ENCODE peak calls at places on chromosomes 1 and 21, in seven cellular contexts. One of them, this sample, is unnamed.

GRCh38 chr1:44661786-44662682 is 12.2 kb downstream of the TMEM53 start:
- DNase-seq in A549: no peak
- DNase-seq in CD8-positive, alpha-beta T cell: no peak
- DNase-seq in AG04450: no peak
- DNase-seq in testis: no peak
- DNase-seq in mammary epithelial cell: no peak
- DNase-seq in coronary artery: no peak
- DNase-seq in this sample: no peak

GRCh38 chr1:9887070-9887469 is 23.0 kb downstream of the CTNNBIP1 start:
- DNase-seq in mammary epithelial cell: no peak
- DNase-seq in AG04450: no peak
- DNase-seq in coronary artery: no peak
- DNase-seq in CD8-positive, alpha-beta T cell: no peak
- DNase-seq in testis: no peak
- DNase-seq in A549: no peak
- DNase-seq in this sample: no peak

GRCh38 chr21:25857308-25858099 is 122.7 kb downstream of the GABPA start:
- DNase-seq in A549: no peak
- DNase-seq in AG04450: no peak
- DNase-seq in CD8-positive, alpha-beta T cell: no peak
- DNase-seq in coronary artery: no peak
- DNase-seq in mammary epithelial cell: no peak
- DNase-seq in testis: no peak
- DNase-seq in this sample: no peak

GRCh38 chr1:9149837-9150581 is 21.1 kb upstream of the GPR157 start:
- DNase-seq in CD8-positive, alpha-beta T cell: no peak
- DNase-seq in A549: no peak
- DNase-seq in mammary epithelial cell: no peak
- DNase-seq in AG04450: no peak
- DNase-seq in testis: no peak
- DNase-seq in coronary artery: no peak
- DNase-seq in this sample: no peak

GRCh38 chr1:230058619-230059018 is 8.4 kb upstream of the GALNT2 start:
- DNase-seq in CD8-positive, alpha-beta T cell: no peak
- DNase-seq in A549: no peak
- DNase-seq in mammary epithelial cell: no peak
- DNase-seq in AG04450: no peak
- DNase-seq in coronary artery: no peak
- DNase-seq in testis: no peak
- DNase-seq in this sample: no peak

GRCh38 chr1:153503766-153504165 is 32.0 kb downstream of the S100A6 start:
- DNase-seq in CD8-positive, alpha-beta T cell: no peak
- DNase-seq in A549: no peak
- DNase-seq in AG04450: no peak
- DNase-seq in mammary epithelial cell: no peak
- DNase-seq in coronary artery: no peak
- DNase-seq in testis: no peak
- DNase-seq in this sample: no peak

GRCh38 chr1:46370214-46370633 is 23.9 kb upstream of the FAAH start:
- DNase-seq in testis: no peak
- DNase-seq in CD8-positive, alpha-beta T cell: no peak
- DNase-seq in mammary epithelial cell: peak
- DNase-seq in AG04450: no peak
- DNase-seq in A549: no peak
- DNase-seq in coronary artery: no peak
- DNase-seq in this sample: no peak

GRCh38 chr1:39158330-39159086 is 46.0 kb upstream of the MACF1 start:
- DNase-seq in testis: no peak
- DNase-seq in coronary artery: no peak
- DNase-seq in AG04450: no peak
- DNase-seq in A549: peak
- DNase-seq in mammary epithelial cell: peak
- DNase-seq in CD8-positive, alpha-beta T cell: no peak
- DNase-seq in this sample: peak

GRCh38 chr1:204684206-204684536 is 1.4 kb downstream of the LRRN2 start:
- DNase-seq in coronary artery: no peak
- DNase-seq in testis: no peak
- DNase-seq in A549: no peak
- DNase-seq in CD8-positive, alpha-beta T cell: no peak
- DNase-seq in mammary epithelial cell: no peak
- DNase-seq in AG04450: no peak
- DNase-seq in this sample: no peak

GRCh38 chr1:43554444-43554992 is 23.8 kb downstream of the PTPRF start:
- DNase-seq in coronary artery: no peak
- DNase-seq in mammary epithelial cell: peak
- DNase-seq in CD8-positive, alpha-beta T cell: peak
- DNase-seq in A549: peak
- DNase-seq in testis: no peak
- DNase-seq in AG04450: no peak
- DNase-seq in this sample: no peak

DNA sequence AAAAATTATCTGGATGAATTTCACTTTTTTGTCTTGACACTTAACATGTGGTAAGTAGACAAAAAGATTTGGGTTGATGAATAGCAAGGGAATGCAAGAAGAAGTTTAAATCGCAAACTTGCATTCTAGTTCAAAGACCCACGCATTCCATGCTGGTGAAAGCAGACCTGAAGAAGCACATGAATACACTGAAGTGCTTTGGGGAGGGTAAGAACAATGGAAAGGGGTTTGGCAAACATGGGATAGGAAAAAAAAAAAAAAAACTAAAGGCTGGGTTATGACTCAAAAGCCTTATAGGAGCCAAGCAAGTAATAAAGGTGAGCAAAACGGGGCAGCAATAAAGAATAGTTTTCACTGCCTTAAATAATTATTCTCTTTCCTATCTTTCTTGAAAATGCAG is 450.2 kb downstream of the LMO4 start:
- DNase-seq in mammary epithelial cell: no peak
- DNase-seq in testis: no peak
- DNase-seq in coronary artery: no peak
- DNase-seq in AG04450: no peak
- DNase-seq in CD8-positive, alpha-beta T cell: no peak
- DNase-seq in A549: no peak
- DNase-seq in this sample: no peak
- TF ChIP-seq CTCF in mammary epithelial cell: no peak
- TF ChIP-seq CTCF in testis: no peak
- TF ChIP-seq CTCF in coronary artery: no peak
- TF ChIP-seq CTCF in AG04450: no peak
- TF ChIP-seq CTCF in CD8-positive, alpha-beta T cell: no peak
- TF ChIP-seq CTCF in A549: no peak
- TF ChIP-seq CTCF in this sample: no peak

GRCh38 chr21:19724081-19724480 is 1274.1 kb upstream of the NCAM2 start:
- DNase-seq in mammary epithelial cell: no peak
- DNase-seq in A549: no peak
- DNase-seq in AG04450: no peak
- DNase-seq in coronary artery: no peak
- DNase-seq in testis: no peak
- DNase-seq in CD8-positive, alpha-beta T cell: no peak
- DNase-seq in this sample: no peak
- H3K4me3 ChIP-seq in mammary epithelial cell: no peak
- H3K4me3 ChIP-seq in A549: no peak
- H3K4me3 ChIP-seq in AG04450: no peak
- H3K4me3 ChIP-seq in coronary artery: no peak
- H3K4me3 ChIP-seq in testis: no peak
- H3K4me3 ChIP-seq in CD8-positive, alpha-beta T cell: no peak
- H3K4me3 ChIP-seq in this sample: no peak

DNA sequence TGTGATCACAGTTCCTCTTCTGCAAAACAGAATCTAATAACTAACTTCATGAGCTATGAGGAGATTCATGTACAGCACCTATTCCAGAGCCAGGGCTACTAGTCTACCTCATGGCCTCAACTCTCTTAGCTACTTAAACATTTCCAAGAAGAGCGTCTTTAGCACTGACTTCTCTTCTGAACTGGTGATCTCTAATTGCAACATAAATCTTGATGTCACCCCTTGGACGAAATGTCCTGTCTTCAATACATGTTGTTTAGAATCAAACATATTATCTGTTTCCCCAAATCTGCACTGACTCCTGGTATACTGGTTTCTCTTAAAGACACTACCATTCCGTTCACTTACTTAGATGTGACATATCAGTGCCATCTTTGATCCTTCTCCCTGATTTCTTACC is 88.2 kb downstream of the GRIK1 start:
- DNase-seq in AG04450: no peak
- DNase-seq in CD8-positive, alpha-beta T cell: no peak
- DNase-seq in coronary artery: no peak
- DNase-seq in testis: no peak
- DNase-seq in mammary epithelial cell: no peak
- DNase-seq in A549: no peak
- DNase-seq in this sample: no peak
- TF ChIP-seq CTCF in AG04450: no peak
- TF ChIP-seq CTCF in CD8-positive, alpha-beta T cell: no peak
- TF ChIP-seq CTCF in coronary artery: no peak
- TF ChIP-seq CTCF in testis: no peak
- TF ChIP-seq CTCF in mammary epithelial cell: no peak
- TF ChIP-seq CTCF in A549: no peak
- TF ChIP-seq CTCF in this sample: no peak

GRCh38 chr1:35033346-35033745 is 1.6 kb upstream of the ZMYM6 start:
- DNase-seq in mammary epithelial cell: no peak
- DNase-seq in CD8-positive, alpha-beta T cell: no peak
- DNase-seq in AG04450: no peak
- DNase-seq in coronary artery: no peak
- DNase-seq in testis: no peak
- DNase-seq in A549: no peak
- DNase-seq in this sample: no peak

GRCh38 chr1:35030338-35031102 is 1.2 kb downstream of the ZMYM6 start:
- DNase-seq in coronary artery: no peak
- DNase-seq in A549: no peak
- DNase-seq in mammary epithelial cell: no peak
- DNase-seq in testis: no peak
- DNase-seq in CD8-positive, alpha-beta T cell: no peak
- DNase-seq in AG04450: no peak
- DNase-seq in this sample: no peak

GRCh38 chr1:35031103-35031452 is 667 bp downstream of the ZMYM6 start:
- DNase-seq in CD8-positive, alpha-beta T cell: peak
- DNase-seq in testis: peak
- DNase-seq in AG04450: no peak
- DNase-seq in mammary epithelial cell: peak
- DNase-seq in A549: peak
- DNase-seq in coronary artery: peak
- DNase-seq in this sample: no peak

GRCh38 chr1:35032384-35032739 is 617 bp upstream of the ZMYM6 start:
- DNase-seq in CD8-positive, alpha-beta T cell: no peak
- DNase-seq in testis: no peak
- DNase-seq in mammary epithelial cell: no peak
- DNase-seq in AG04450: no peak
- DNase-seq in A549: no peak
- DNase-seq in coronary artery: no peak
- DNase-seq in this sample: no peak

DNA sequence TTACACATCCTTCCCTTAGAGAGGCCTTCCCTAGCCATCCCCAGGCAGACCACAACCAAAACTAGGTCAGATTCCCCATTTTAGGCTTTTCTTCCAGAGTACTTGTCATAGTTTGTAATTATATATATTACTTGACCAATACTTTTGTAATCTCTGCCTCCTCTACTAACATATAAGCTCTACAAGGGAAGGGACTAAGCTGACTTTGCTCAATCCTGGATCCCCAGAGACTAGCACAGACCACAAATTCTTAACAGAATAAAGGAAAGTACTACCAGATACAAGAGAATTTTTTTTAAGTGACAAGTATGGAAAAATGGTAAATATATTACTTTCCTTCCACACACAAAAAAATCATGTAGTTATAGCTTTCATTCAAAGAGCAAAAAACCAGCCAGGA is 2.0 kb downstream of the ZMYM6 start:
- DNase-seq in CD8-positive, alpha-beta T cell: no peak
- DNase-seq in AG04450: no peak
- DNase-seq in testis: no peak
- DNase-seq in coronary artery: no peak
- DNase-seq in mammary epithelial cell: no peak
- DNase-seq in A549: no peak
- DNase-seq in this sample: no peak
- H3K4me3 ChIP-seq in CD8-positive, alpha-beta T cell: peak
- H3K4me3 ChIP-seq in AG04450: peak
- H3K4me3 ChIP-seq in testis: no peak
- H3K4me3 ChIP-seq in coronary artery: peak
- H3K4me3 ChIP-seq in mammary epithelial cell: peak
- H3K4me3 ChIP-seq in A549: no peak
- H3K4me3 ChIP-seq in this sample: peak

DNA sequence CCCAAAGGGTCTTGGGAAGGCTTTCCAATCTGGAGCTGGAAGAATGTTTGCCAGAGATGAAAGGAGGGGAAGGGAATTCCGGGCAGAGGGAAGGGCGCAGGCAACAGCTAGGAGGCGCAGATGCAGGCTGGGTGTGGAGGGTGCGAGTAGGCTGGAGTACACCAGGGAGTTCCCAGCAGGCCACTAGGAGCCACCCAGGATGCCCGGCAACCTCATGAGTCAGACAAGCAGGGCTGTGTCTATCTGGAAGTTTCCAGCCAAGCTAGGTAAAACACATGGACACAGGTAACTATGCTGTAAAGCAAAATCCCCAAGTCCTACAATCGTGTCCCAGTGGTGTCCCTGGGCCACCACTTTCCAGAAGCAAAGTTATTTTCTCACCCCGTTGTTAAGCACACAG is 998 bp upstream of the NBL1 start:
- DNase-seq in mammary epithelial cell: peak
- DNase-seq in testis: no peak
- DNase-seq in AG04450: no peak
- DNase-seq in A549: peak
- DNase-seq in CD8-positive, alpha-beta T cell: no peak
- DNase-seq in coronary artery: peak
- DNase-seq in this sample: no peak
- TF ChIP-seq CTCF in mammary epithelial cell: peak
- TF ChIP-seq CTCF in testis: no peak
- TF ChIP-seq CTCF in AG04450: no peak
- TF ChIP-seq CTCF in A549: peak
- TF ChIP-seq CTCF in CD8-positive, alpha-beta T cell: no peak
- TF ChIP-seq CTCF in coronary artery: no peak
- TF ChIP-seq CTCF in this sample: peak

GRCh38 chr1:147472953-147473734 is 68.2 kb upstream of the BCL9 start:
- DNase-seq in CD8-positive, alpha-beta T cell: no peak
- DNase-seq in testis: no peak
- DNase-seq in AG04450: no peak
- DNase-seq in A549: no peak
- DNase-seq in mammary epithelial cell: no peak
- DNase-seq in coronary artery: no peak
- DNase-seq in this sample: no peak
- H3K4me3 ChIP-seq in CD8-positive, alpha-beta T cell: no peak
- H3K4me3 ChIP-seq in testis: no peak
- H3K4me3 ChIP-seq in AG04450: no peak
- H3K4me3 ChIP-seq in A549: no peak
- H3K4me3 ChIP-seq in mammary epithelial cell: no peak
- H3K4me3 ChIP-seq in coronary artery: no peak
- H3K4me3 ChIP-seq in this sample: no peak

GRCh38 chr1:226497276-226497833 is 51.2 kb upstream of the STUM start:
- DNase-seq in mammary epithelial cell: no peak
- DNase-seq in testis: no peak
- DNase-seq in A549: no peak
- DNase-seq in AG04450: no peak
- DNase-seq in CD8-positive, alpha-beta T cell: no peak
- DNase-seq in coronary artery: peak
- DNase-seq in this sample: no peak
- TF ChIP-seq CTCF in mammary epithelial cell: no peak
- TF ChIP-seq CTCF in testis: no peak
- TF ChIP-seq CTCF in A549: no peak
- TF ChIP-seq CTCF in AG04450: no peak
- TF ChIP-seq CTCF in CD8-positive, alpha-beta T cell: no peak
- TF ChIP-seq CTCF in coronary artery: no peak
- TF ChIP-seq CTCF in this sample: no peak

GRCh38 chr1:220241072-220241663 is 31.1 kb downstream of the RAB3GAP2 start:
- DNase-seq in A549: no peak
- DNase-seq in testis: no peak
- DNase-seq in CD8-positive, alpha-beta T cell: no peak
- DNase-seq in AG04450: no peak
- DNase-seq in mammary epithelial cell: no peak
- DNase-seq in coronary artery: no peak
- DNase-seq in this sample: no peak
- H3K4me3 ChIP-seq in A549: no peak
- H3K4me3 ChIP-seq in testis: no peak
- H3K4me3 ChIP-seq in CD8-positive, alpha-beta T cell: no peak
- H3K4me3 ChIP-seq in AG04450: no peak
- H3K4me3 ChIP-seq in mammary epithelial cell: no peak
- H3K4me3 ChIP-seq in coronary artery: no peak
- H3K4me3 ChIP-seq in this sample: no peak